ENCODE peak calls at places on chromosome 18, in four cellular contexts. L is NCI-H510A treated with DMSO at 0.1 percent for 48 hours, O is RKO, I is spleen. F is an unnamed sample.

GRCh38 chr18:61203151-61203550 is 130.1 kb upstream of the CDH20 start:
- DNase-seq in L (no peak), O (no peak), I (no peak), F (no peak)

GRCh38 chr18:57331718-57332117 is 20.6 kb upstream of the ST8SIA3 start:
- DNase-seq in L (no peak), O (peak), I (no peak), F (no peak)

GRCh38 chr18:75226956-75227316 is 16.3 kb downstream of the TSHZ1 start:
- DNase-seq in L (no peak), O (no peak), I (no peak), F (no peak)

GRCh38 chr18:60684843-60685513 is 312.4 kb upstream of the MC4R start:
- DNase-seq in L (peak), O (peak), I (no peak), F (peak)

GRCh38 chr18:72541871-72542690 is 2.1 kb downstream of the CBLN2 start:
- DNase-seq in L (peak), O (no peak), I (no peak), F (peak)

GRCh38 chr18:36663312-36663711 is 165.5 kb downstream of the TPGS2 start:
- DNase-seq in L (no peak), O (no peak), I (no peak), F (no peak)

GRCh38 chr18:58213931-58214431 is 170.0 kb downstream of the NEDD4L start:
- DNase-seq in L (no peak), O (no peak), I (no peak), F (no peak)

GRCh38 chr18:57025525-57025924 is 121.4 kb upstream of the BOD1L2 start:
- DNase-seq in L (no peak), O (no peak), I (no peak), F (no peak)

GRCh38 chr18:75678662-75679061 is 251.2 kb upstream of the SMIM21 start:
- DNase-seq in L (no peak), O (no peak), I (no peak), F (no peak)

GRCh38 chr18:44839239-44839666 is 158.6 kb downstream of the SETBP1 start:
- DNase-seq in L (no peak), O (peak), I (peak), F (peak)

GRCh38 chr18:33034941-33035340 is 262.1 kb upstream of the KLHL14 start:
- DNase-seq in L (peak), O (no peak), I (no peak), F (peak)

GRCh38 chr18:28455971-28456370 is 279.0 kb upstream of the CDH2 start:
- DNase-seq in L (no peak), O (no peak), I (no peak), F (no peak)

GRCh38 chr18:8474661-8475060 is 134.6 kb upstream of the RAB12 start:
- DNase-seq in L (no peak), O (no peak), I (no peak), F (no peak)

GRCh38 chr18:22505136-22505535 is 87.4 kb upstream of the CTAGE1 start:
- DNase-seq in L (no peak), O (no peak), I (no peak), F (peak)

GRCh38 chr18:30925795-30926194 is 116.7 kb downstream of the DSC3 start:
- DNase-seq in L (no peak), O (no peak), I (no peak), F (no peak)

GRCh38 chr18:10010611-10011015 is 96.8 kb downstream of the VAPA start:
- DNase-seq in L (no peak), O (no peak), I (no peak), F (no peak)

GRCh38 chr18:13137939-13138821 is 80.4 kb upstream of the LDLRAD4 start:
- DNase-seq in L (peak), O (peak), I (peak), F (peak)

GRCh38 chr18:59512025-59512710 is 153.1 kb upstream of the LMAN1 start:
- DNase-seq in L (no peak), O (no peak), I (no peak), F (no peak)

GRCh38 chr18:27428120-27428519 is 243.0 kb upstream of the CHST9 start:
- DNase-seq in L (no peak), O (no peak), I (no peak), F (no peak)

GRCh38 chr18:80203243-80203642 is 44.1 kb downstream of the PARD6G start:
- DNase-seq in L (no peak), O (no peak), I (no peak), F (no peak)

GRCh38 chr18:77119851-77120491 is 12.6 kb downstream of the MBP start:
- DNase-seq in L (no peak), O (no peak), I (no peak), F (no peak)

GRCh38 chr18:61589724-61590065 is 256.5 kb downstream of the CDH20 start:
- DNase-seq in L (no peak), O (no peak), I (no peak), F (peak)

GRCh38 chr18:57951999-57952774 is 91.8 kb upstream of the NEDD4L start:
- DNase-seq in L (no peak), O (no peak), I (no peak), F (peak)

GRCh38 chr18:63974991-63975390 is 5.1 kb downstream of the SERPINB8 start:
- DNase-seq in L (no peak), O (peak), I (no peak), F (peak)

GRCh38 chr18:75247601-75248421 is 37.2 kb downstream of the TSHZ1 start:
- DNase-seq in L (peak), O (peak), I (no peak), F (peak)

GRCh38 chr18:47254341-47254939 is 3.0 kb upstream of the SKOR2 start:
- DNase-seq in L (no peak), O (peak), I (no peak), F (peak)

GRCh38 chr18:49819768-49820662 is 6.7 kb upstream of the ACAA2 start:
- DNase-seq in L (peak), O (no peak), I (no peak), F (peak)

GRCh38 chr18:56314396-56314795 is 324.0 kb downstream of the TXNL1 start:
- DNase-seq in L (no peak), O (no peak), I (no peak), F (peak)

GRCh38 chr18:75198046-75198445 is 10.9 kb downstream of the PTGR3 start:
- DNase-seq in L (no peak), O (no peak), I (no peak), F (no peak)

GRCh38 chr18:59454909-59455727 is 96.1 kb upstream of the LMAN1 start:
- DNase-seq in L (peak), O (no peak), I (no peak), F (no peak)

GRCh38 chr18:49899647-49900330 is 86.5 kb upstream of the ACAA2 start:
- DNase-seq in L (peak), O (peak), I (no peak), F (peak)

F was measured in DMS53.